ENCODE peak calls at places on chromosome 10, in five cellular contexts. Y is A549, U is H1, Q is K562, L is HepG2. T is an unnamed sample.

GRCh38 chr10:78972160-78972946 is 96.4 kb upstream of the ZMIZ1 start:
- DNase-seq in U (no peak), Q (peak), Y (peak), L (peak), T (peak)

GRCh38 chr10:100046088-100046487 is 35.6 kb downstream of the CPN1 start:
- DNase-seq in Q (peak), U (peak), L (peak), Y (peak), T (peak)

GRCh38 chr10:83522881-83523386 is 616.4 kb upstream of the GHITM start:
- DNase-seq in U (no peak), L (no peak), Y (no peak), Q (no peak), T (no peak)

GRCh38 chr10:963613-964012 is 24.6 kb upstream of the GTPBP4 start:
- DNase-seq in Y (no peak), U (no peak), L (no peak), Q (peak), T (no peak)

GRCh38 chr10:131211556-131211955 is 100.0 kb downstream of the TCERG1L start:
- DNase-seq in Q (no peak), U (no peak), Y (no peak), L (no peak), T (no peak)

GRCh38 chr10:71577345-71577744 is 142.2 kb downstream of the C10orf105 start:
- DNase-seq in Q (no peak), L (no peak), U (no peak), Y (no peak), T (no peak)

GRCh38 chr10:75418287-75418686 is 13.1 kb upstream of the LRMDA start:
- DNase-seq in U (no peak), Y (no peak), Q (no peak), L (no peak), T (no peak)

GRCh38 chr10:69318997-69319727 is 40.9 kb downstream of the HK1 start:
- DNase-seq in Y (peak), Q (peak), U (no peak), L (no peak), T (peak)

GRCh38 chr10:126902157-126902556 is 3.1 kb upstream of the DOCK1 start:
- DNase-seq in U (no peak), Q (no peak), Y (peak), L (peak), T (peak)

GRCh38 chr10:52539463-52539862 is 225.4 kb downstream of the DKK1 start:
- DNase-seq in Q (no peak), U (no peak), L (no peak), Y (peak), T (peak)

GRCh38 chr10:103765981-103766380 is 89.4 kb downstream of the SH3PXD2A start:
- DNase-seq in Y (no peak), Q (no peak), U (no peak), L (no peak), T (peak)

GRCh38 chr10:32332299-32332750 is 14.6 kb downstream of the EPC1 start:
- DNase-seq in U (no peak), Y (no peak), L (no peak), Q (peak), T (peak)

GRCh38 chr10:129468187-129468586 is 1.1 kb downstream of the MGMT start:
- DNase-seq in U (no peak), L (no peak), Q (no peak), Y (no peak), T (no peak)

GRCh38 chr10:127012071-127012768 is 107.0 kb downstream of the DOCK1 start:
- DNase-seq in L (no peak), Y (no peak), U (no peak), Q (no peak), T (no peak)

GRCh38 chr10:89352039-89352597 is 24.3 kb downstream of the IFIT3 start:
- DNase-seq in L (peak), Y (peak), U (no peak), Q (peak), T (peak)

GRCh38 chr10:99389721-99390480 is 40.5 kb downstream of the GOT1 start:
- DNase-seq in Q (no peak), U (no peak), L (peak), Y (no peak), T (no peak)

GRCh38 chr10:121696854-121697253 is 98.6 kb upstream of the FGFR2 start:
- DNase-seq in Y (peak), Q (peak), U (peak), L (peak), T (no peak)

GRCh38 chr10:8975535-8975934 is 921.0 kb downstream of the GATA3 start:
- DNase-seq in U (no peak), L (no peak), Q (no peak), Y (no peak), T (no peak)

GRCh38 chr10:5284311-5285057 is 80.3 kb upstream of the UCN3 start:
- DNase-seq in Q (peak), Y (peak), L (no peak), U (no peak), T (peak)

GRCh38 chr10:122051609-122052385 is 62.8 kb downstream of the TACC2 start:
- DNase-seq in Q (peak), Y (peak), U (no peak), L (peak), T (peak)

GRCh38 chr10:69312537-69312936 is 34.2 kb downstream of the HK1 start:
- DNase-seq in U (no peak), L (no peak), Y (no peak), Q (no peak), T (no peak)

GRCh38 chr10:95429639-95430038 is 131.5 kb downstream of the SORBS1 start:
- DNase-seq in Y (no peak), L (no peak), Q (no peak), U (no peak), T (no peak)

GRCh38 chr10:49379596-49380410 is 16.1 kb downstream of the DRGX start:
- DNase-seq in Q (peak), U (no peak), L (peak), Y (peak), T (no peak)
- TF ChIP-seq MAFK in Q (no peak), U (no peak), L (no peak), Y (no peak), T (no peak)

GRCh38 chr10:28897617-28898464 is 220.5 kb downstream of the BAMBI start:
- DNase-seq in L (no peak), Y (no peak), Q (no peak), U (no peak), T (no peak)

GRCh38 chr10:28890121-28890950 is 213.0 kb downstream of the BAMBI start:
- DNase-seq in L (no peak), U (no peak), Y (no peak), Q (no peak), T (no peak)

GRCh38 chr10:28891058-28891713 is 213.9 kb downstream of the BAMBI start:
- DNase-seq in Q (peak), Y (no peak), U (no peak), L (no peak), T (no peak)

DNA sequence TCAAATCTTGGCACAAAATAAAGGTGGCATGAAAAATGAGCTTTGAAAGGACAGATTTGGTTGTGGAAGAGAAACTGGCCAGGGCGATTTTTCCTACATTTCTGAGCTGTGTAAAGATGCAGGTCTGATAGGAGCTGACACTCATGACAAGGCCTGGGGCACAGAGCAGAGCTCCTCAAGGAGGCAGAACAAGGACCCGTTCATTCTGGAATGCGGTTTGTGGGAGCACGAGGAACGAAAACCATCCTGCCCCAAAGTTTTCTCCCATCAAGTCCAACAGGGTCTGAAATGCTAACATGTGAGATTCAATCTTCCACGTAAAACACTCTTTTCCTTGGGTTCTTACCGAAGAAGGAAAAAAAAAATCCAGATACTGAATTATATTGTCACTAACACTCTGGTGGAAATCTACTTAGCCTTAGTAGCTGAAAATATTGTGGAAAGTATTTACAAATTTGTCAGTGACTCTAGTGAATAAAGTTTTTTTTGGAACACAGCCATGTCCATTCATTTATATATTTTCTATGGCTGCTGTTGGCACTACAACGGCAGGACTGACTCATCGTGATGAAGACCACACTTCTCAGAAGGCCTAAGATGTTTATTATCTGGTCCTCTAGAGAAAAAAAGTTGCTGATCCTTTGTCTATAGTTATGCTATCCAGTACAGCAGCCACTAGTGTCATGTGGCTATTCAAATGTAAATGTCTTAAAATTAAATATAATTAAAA is 215.7 kb downstream of the BAMBI start:
- DNase-seq in L (no peak), Y (no peak), U (no peak), Q (no peak), T (peak)
- TF ChIP-seq MAFK in L (no peak), Y (no peak), U (no peak), Q (no peak), T (no peak)

DNA sequence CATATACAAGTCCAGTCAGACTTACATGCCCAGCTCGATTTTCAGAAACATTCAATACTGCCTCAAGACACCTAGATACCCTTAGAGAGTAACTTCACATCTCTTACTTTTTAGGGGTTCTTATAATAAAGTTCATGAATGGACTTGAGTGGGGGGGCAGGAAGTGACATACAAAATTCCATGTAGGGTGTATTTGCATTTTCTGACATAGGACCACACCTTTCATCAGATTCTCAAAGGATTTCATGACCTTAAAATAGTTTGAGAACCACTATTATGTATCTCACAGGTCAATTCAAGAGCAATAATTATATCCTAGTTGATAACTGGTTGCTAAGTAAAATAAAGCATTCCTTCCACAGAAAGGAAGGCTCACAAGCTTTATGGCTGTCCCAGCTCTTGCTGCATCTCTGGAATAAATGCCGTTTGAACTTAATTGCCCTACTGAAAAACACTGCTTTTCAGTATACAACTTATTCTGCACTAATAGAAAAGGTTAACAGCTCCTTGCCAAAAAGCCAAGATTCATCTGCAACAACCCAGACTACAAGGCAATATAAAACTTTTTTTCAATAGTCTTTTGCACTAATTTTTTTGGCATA is 2.3 kb downstream of the P4HA1 start:
- DNase-seq in Q (peak), U (no peak), L (no peak), Y (no peak), T (peak)
- TF ChIP-seq MAFK in Q (no peak), U (no peak), L (no peak), Y (no peak), T (no peak)

GRCh38 chr10:58513189-58514101 is 773 bp downstream of the BICC1 start:
- DNase-seq in Y (peak), L (no peak), Q (no peak), U (no peak), T (peak)

GRCh38 chr10:58517071-58517470 is 4.4 kb downstream of the BICC1 start:
- DNase-seq in U (no peak), Q (no peak), Y (no peak), L (no peak), T (no peak)

GRCh38 chr10:58516118-58516517 is 3.4 kb downstream of the BICC1 start:
- DNase-seq in U (no peak), Y (no peak), Q (no peak), L (no peak), T (no peak)

GRCh38 chr10:58514102-58514472 is 1.4 kb downstream of the BICC1 start:
- DNase-seq in U (no peak), Q (no peak), L (no peak), Y (no peak), T (no peak)

GRCh38 chr10:58515296-58515956 is 2.8 kb downstream of the BICC1 start:
- DNase-seq in Q (no peak), L (no peak), Y (no peak), U (no peak), T (no peak)
- TF ChIP-seq MAFK in Q (no peak), L (no peak), Y (no peak), U (no peak), T (no peak)

DNA sequence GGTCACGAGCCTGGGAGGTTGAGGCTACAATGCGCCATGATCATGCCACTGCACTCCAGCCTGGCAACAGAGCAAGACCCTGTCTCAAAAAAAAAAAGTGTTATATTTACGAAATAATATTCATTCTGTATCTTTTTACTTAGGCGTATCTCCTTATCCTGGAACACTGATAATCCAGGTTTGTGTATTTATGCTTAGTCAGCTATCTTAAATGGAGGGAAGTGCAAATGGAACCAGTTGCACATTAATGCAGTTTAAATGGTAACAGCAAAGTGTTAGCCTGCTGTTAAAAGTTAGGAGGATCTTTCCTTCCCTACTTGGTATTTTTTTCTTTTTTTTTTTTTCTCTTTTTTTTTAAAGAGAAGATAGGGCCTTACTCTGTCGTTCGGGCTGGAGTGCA is 36.0 kb upstream of the RBM20 start:
- DNase-seq in L (no peak), U (no peak), Q (no peak), Y (no peak), T (no peak)
- TF ChIP-seq MAFK in L (peak), U (peak), Q (peak), Y (peak), T (peak)

GRCh38 chr10:77496941-77497420 is 140.6 kb downstream of the KCNMA1 start:
- DNase-seq in Q (no peak), Y (no peak), U (no peak), L (peak), T (peak)

GRCh38 chr10:77494789-77495541 is 142.6 kb downstream of the KCNMA1 start:
- DNase-seq in Y (no peak), L (no peak), Q (no peak), U (no peak), T (no peak)

GRCh38 chr10:77498829-77499228 is 138.8 kb downstream of the KCNMA1 start:
- DNase-seq in L (no peak), U (no peak), Q (no peak), Y (no peak), T (no peak)

GRCh38 chr10:77498210-77498609 is 139.4 kb downstream of the KCNMA1 start:
- DNase-seq in U (no peak), L (no peak), Q (no peak), Y (no peak), T (no peak)

GRCh38 chr10:77497748-77498147 is 139.9 kb downstream of the KCNMA1 start:
- DNase-seq in L (no peak), U (no peak), Q (no peak), Y (no peak), T (no peak)
- TF ChIP-seq MAFK in L (no peak), U (no peak), Q (no peak), Y (no peak), T (no peak)

DNA sequence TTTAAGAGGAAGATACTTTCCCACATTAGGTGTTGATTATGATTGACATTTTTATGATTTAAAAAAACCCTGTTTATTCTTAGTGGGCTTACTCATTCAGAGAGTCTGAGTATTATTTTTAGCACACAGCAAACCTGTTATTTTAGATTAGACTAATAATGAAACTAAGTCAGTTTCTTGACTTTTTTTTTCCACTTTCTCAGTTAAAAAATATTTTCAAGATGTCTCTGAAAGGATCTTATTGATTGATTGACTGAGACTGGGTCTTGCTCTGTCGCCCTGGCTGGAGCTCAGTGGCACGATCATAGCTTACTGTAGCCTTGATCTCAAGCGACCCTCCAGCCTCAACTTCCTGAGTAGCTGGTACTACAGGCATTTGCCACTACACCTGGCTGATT is 20.4 kb upstream of the INPP5F start:
- DNase-seq in U (no peak), Y (no peak), Q (no peak), L (no peak), T (no peak)
- TF ChIP-seq MAFK in U (no peak), Y (no peak), Q (no peak), L (no peak), T (no peak)

DNA sequence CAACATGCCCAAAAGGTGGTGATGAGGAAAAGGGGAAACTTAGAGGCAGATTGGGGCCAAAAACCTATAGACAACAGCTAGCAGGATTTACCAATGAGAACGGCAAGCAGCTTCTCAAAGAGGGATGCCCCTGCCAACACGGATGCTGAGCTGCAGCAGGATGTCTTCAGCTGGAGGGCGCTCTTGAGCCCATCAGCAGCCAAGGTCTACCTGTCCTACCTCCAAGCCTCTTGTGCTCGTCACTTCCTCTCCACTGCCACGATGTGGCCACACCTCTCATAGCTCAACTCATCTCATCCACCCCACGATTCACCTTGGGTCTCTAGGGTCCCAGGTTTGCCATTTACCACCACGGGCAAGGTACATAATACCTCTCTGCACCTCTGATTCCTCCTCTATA is 36.5 kb downstream of the DLG5 start:
- DNase-seq in U (peak), L (no peak), Y (no peak), Q (peak), T (no peak)
- TF ChIP-seq MAFK in U (no peak), L (no peak), Y (no peak), Q (no peak), T (no peak)

GRCh38 chr10:48391994-48392393 is 85.5 kb downstream of the MAPK8 start:
- DNase-seq in U (no peak), L (no peak), Q (no peak), Y (no peak), T (no peak)

GRCh38 chr10:48390005-48390871 is 83.8 kb downstream of the MAPK8 start:
- DNase-seq in L (no peak), Q (no peak), Y (no peak), U (no peak), T (no peak)

GRCh38 chr10:48389272-48389671 is 82.8 kb downstream of the MAPK8 start:
- DNase-seq in Y (no peak), U (no peak), L (no peak), Q (peak), T (no peak)

GRCh38 chr10:48390933-48391845 is 84.7 kb downstream of the MAPK8 start:
- DNase-seq in Q (no peak), Y (no peak), U (no peak), L (no peak), T (peak)
- TF ChIP-seq MAFK in Q (no peak), Y (no peak), U (no peak), L (no peak), T (no peak)

T was measured in IMR-90.